ENCODE peak calls at places on chromosomes 16 and 17, in eight cellular contexts. D is heart left ventricle, G is ovary, Z is psoas muscle, V is cardiac muscle cell, L is MM.1S, F is right lobe of liver, S is mucosa of descending colon. W is an unnamed sample.
A peak's percentile ranks its signal among the peaks of the same experiment; 100 is the strongest.

GRCh38 chr16:85473326-85473725 is 139.8 kb upstream of the GSE1 start:
- DNase-seq in D (no peak), G (peak; percentile 21), Z (no peak), V (no peak), L (no peak), F (no peak), S (no peak), W (no peak)

GRCh38 chr17:28616281-28616680 is 2.3 kb upstream of the RSKR start:
- DNase-seq in D (no peak), G (no peak), Z (no peak), V (no peak), L (no peak), F (no peak), S (no peak), W (no peak)

GRCh38 chr16:84308120-84308519 is 13.4 kb downstream of the WFDC1 start:
- DNase-seq in D (peak; percentile 28), G (peak; percentile 40), Z (peak; percentile 25), V (peak; percentile 84), L (peak; percentile 6), F (peak; percentile 31), S (peak; percentile 73), W (no peak)

GRCh38 chr17:43616865-43617264 is 44.9 kb downstream of the MEOX1 start:
- DNase-seq in D (no peak), G (no peak), Z (no peak), V (no peak), L (no peak), F (no peak), S (peak; percentile 48), W (no peak)

GRCh38 chr17:74297941-74298340 is 23.9 kb downstream of the DNAI2 start:
- DNase-seq in D (no peak), G (no peak), Z (no peak), V (no peak), L (no peak), F (no peak), S (no peak), W (no peak)

GRCh38 chr16:14401839-14402115 is 228.3 kb downstream of the PARN start:
- DNase-seq in D (no peak), G (peak; percentile 41), Z (peak; percentile 58), V (no peak), L (no peak), F (no peak), S (no peak), W (no peak)

GRCh38 chr17:10733666-10734065 is 3.8 kb upstream of the TMEM220 start:
- DNase-seq in D (no peak), G (no peak), Z (no peak), V (no peak), L (no peak), F (no peak), S (peak; percentile 59), W (peak; percentile 56)

GRCh38 chr16:68662035-68662434 is 16.9 kb downstream of the CDH3 start:
- DNase-seq in D (no peak), G (no peak), Z (no peak), V (no peak), L (no peak), F (no peak), S (no peak), W (no peak)

GRCh38 chr16:72092832-72093447 is 480 bp downstream of the TXNL4B start:
- DNase-seq in D (no peak), G (no peak), Z (no peak), V (peak; percentile 18), L (peak; percentile 24), F (no peak), S (no peak), W (no peak)

GRCh38 chr16:11526921-11527320 is 59.8 kb downstream of the LITAF start:
- DNase-seq in D (no peak), G (no peak), Z (no peak), V (peak; percentile 38), L (no peak), F (no peak), S (no peak), W (no peak)

GRCh38 chr16:50093607-50094570 is 28.1 kb downstream of the HEATR3 start:
- DNase-seq in D (peak; percentile 83), G (peak; percentile 32), Z (peak; percentile 64), V (no peak), L (no peak), F (peak; percentile 67), S (no peak), W (peak; percentile 78)

DNA sequence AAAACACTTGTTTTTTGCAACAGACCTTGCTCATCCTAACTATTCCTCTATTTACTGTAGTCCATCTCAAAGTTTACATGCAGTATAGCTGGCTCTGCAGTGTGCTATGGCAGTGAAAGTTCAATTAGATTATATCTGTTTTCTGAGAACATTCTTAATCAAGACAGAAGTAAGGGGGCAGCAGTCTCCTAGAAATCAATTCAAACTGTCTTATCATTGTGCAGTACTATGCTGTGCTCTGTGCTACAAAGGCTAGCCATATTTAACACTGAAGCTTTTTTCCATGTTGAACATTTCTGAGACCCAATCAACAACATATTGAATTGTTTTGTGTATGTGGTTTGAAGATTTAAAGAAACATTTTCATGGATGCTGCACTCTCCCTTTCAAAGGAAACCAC is 11.4 kb downstream of the NETO2 start:
- DNase-seq in D (no peak), G (no peak), Z (no peak), V (peak; percentile 12), L (no peak), F (no peak), S (no peak), W (no peak)
- TF ChIP-seq CTCF in D (no peak), G (no peak), Z (no peak), V (no peak), L (no peak), F (no peak), S (no peak), W (no peak)

GRCh38 chr17:48830840-48831548 is at the start of gene CALCOCO2:
- DNase-seq in D (peak; percentile 95), G (peak; percentile 95), Z (peak; percentile 95), V (peak; percentile 97), L (peak; percentile 97), F (peak; percentile 96), S (peak; percentile 96), W (peak; percentile 97)

GRCh38 chr17:48835971-48836370 is 5.1 kb downstream of the CALCOCO2 start:
- DNase-seq in D (no peak), G (no peak), Z (no peak), V (no peak), L (peak; percentile 57), F (no peak), S (no peak), W (no peak)

GRCh38 chr17:48832491-48832890 is 1.7 kb downstream of the CALCOCO2 start:
- DNase-seq in D (peak; percentile 59), G (no peak), Z (no peak), V (peak; percentile 30), L (no peak), F (no peak), S (no peak), W (no peak)

GRCh38 chr17:48831549-48831883 is 681 bp downstream of the CALCOCO2 start:
- DNase-seq in D (no peak), G (no peak), Z (no peak), V (no peak), L (no peak), F (no peak), S (no peak), W (no peak)

DNA sequence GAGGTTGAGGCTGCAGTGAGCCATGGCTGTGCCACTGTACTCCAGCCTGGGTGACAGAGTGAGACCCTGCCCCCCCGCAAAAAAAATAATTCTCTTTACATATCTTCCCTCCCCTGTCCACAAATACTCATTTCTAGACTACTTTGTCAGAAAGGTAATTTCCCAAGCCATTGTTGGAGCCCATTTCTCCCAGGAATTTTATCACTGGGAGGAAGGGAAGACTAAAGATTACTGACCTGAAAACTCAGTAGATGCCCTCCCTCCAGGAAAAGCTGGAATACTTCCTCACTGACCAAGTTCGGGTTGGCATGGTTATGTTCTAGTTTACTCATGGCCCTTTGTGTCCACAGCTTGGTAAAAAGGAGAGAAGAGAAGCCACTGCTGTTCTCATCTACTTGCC is 4.1 kb downstream of the CALCOCO2 start:
- DNase-seq in D (no peak), G (no peak), Z (no peak), V (no peak), L (no peak), F (no peak), S (no peak), W (no peak)
- H3K4me1 ChIP-seq in D (peaks cover 70% of the 10 kb centered on the region), G (peaks cover 14% of the 10 kb centered on the region), Z (peaks cover 47% of the 10 kb centered on the region), V (peaks cover 7% of the 10 kb centered on the region), L (peaks cover 22% of the 10 kb centered on the region), F (peaks cover 3% of the 10 kb centered on the region), S (peaks cover 50% of the 10 kb centered on the region), W (peaks cover 84% of the 10 kb centered on the region)

DNA sequence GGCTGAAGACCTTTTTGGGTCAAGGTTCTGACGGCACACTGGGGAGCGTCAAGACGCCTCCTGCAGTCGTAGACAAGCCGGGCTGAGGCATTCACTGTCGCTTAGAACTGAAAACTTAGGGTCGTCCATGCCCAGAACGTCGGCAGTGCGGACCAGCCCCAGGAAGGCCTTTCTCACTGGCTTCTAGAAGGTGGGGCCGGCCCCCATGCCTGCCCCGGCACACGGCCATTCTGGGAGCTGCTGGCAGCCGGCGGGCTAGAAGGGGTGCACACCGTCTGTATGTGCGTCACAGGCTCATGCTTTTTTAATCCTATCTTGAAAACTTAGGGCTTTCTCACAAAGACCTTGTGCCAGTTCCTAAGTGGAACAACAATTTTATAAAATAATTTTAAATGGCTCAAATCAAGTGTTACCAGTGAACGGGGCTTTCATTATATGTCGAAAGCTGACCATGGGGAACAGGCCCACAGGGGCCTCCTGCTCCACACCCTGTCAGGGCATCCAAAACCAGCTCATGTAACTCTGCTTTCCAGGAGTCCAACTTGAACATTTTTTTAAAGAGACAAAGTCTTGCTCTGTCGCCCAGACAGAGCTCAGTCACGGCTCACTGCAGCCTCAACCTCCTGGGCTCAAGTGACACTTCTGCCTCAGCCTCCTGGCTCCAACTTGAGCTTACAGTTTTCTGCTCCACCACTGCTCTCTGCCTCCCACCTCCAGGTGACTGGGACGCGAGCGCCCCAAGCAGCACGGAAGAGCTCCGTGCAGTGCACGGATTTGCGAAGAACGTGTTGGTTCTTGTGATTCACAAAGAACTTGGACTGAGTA is 111.2 kb downstream of the ANKRD11 start:
- DNase-seq in D (no peak), G (no peak), Z (no peak), V (no peak), L (no peak), F (no peak), S (no peak), W (no peak)
- TF ChIP-seq CTCF in D (no peak), G (no peak), Z (peak; percentile 16), V (no peak), L (no peak), F (no peak), S (no peak), W (no peak)

GRCh38 chr16:65618335-65618734 is 496.5 kb upstream of the CDH11 start:
- DNase-seq in D (no peak), G (no peak), Z (no peak), V (no peak), L (peak; percentile 43), F (no peak), S (no peak), W (no peak)

GRCh38 chr16:65618931-65619330 is 497.1 kb upstream of the CDH11 start:
- DNase-seq in D (no peak), G (no peak), Z (no peak), V (no peak), L (no peak), F (no peak), S (no peak), W (no peak)

GRCh38 chr16:65621640-65622039 is 499.8 kb upstream of the CDH11 start:
- DNase-seq in D (no peak), G (peak; percentile 21), Z (no peak), V (peak; percentile 48), L (no peak), F (no peak), S (no peak), W (no peak)

GRCh38 chr16:65619606-65620005 is 497.7 kb upstream of the CDH11 start:
- DNase-seq in D (no peak), G (no peak), Z (no peak), V (no peak), L (no peak), F (no peak), S (no peak), W (no peak)

GRCh38 chr16:65617421-65617820 is 495.6 kb upstream of the CDH11 start:
- DNase-seq in D (no peak), G (no peak), Z (no peak), V (no peak), L (no peak), F (no peak), S (no peak), W (no peak)
- H3K4me1 ChIP-seq in D (no peaks in the 10 kb centered on the region), G (no peaks in the 10 kb centered on the region), Z (no peaks in the 10 kb centered on the region), V (peaks cover 5% of the 10 kb centered on the region), L (no peaks in the 10 kb centered on the region), F (no peaks in the 10 kb centered on the region), S (no peaks in the 10 kb centered on the region), W (no peaks in the 10 kb centered on the region)

W was measured in right atrium auricular region.